ENCODE peak calls at places on chromosomes 3 and 15, in eight cellular contexts. One of them, this sample, is unnamed. For H3K36me3, the result is how much of the 10 kb centered on the place peaks cover.

GRCh38 chr15:43771816-43772215 is 5.0 kb downstream of the ELL3 start:
- DNase-seq in MM.1S: no peak
- DNase-seq in CD8-positive, alpha-beta memory T cell: no peak
- DNase-seq in lower lobe of right lung: no peak
- DNase-seq in left ventricle myocardium inferior: no peak
- DNase-seq in upper lobe of right lung: no peak
- DNase-seq in heart left ventricle: no peak
- DNase-seq in naive thymus-derived CD4-positive, alpha-beta T cell: no peak
- DNase-seq in this sample: no peak

GRCh38 chr15:91385301-91385700 is 285.2 kb downstream of the SV2B start:
- DNase-seq in MM.1S: no peak
- DNase-seq in CD8-positive, alpha-beta memory T cell: no peak
- DNase-seq in lower lobe of right lung: no peak
- DNase-seq in left ventricle myocardium inferior: no peak
- DNase-seq in upper lobe of right lung: no peak
- DNase-seq in heart left ventricle: no peak
- DNase-seq in naive thymus-derived CD4-positive, alpha-beta T cell: no peak
- DNase-seq in this sample: no peak

GRCh38 chr3:155500429-155500828 is 206.9 kb upstream of the STRIT1 start:
- DNase-seq in MM.1S: no peak
- DNase-seq in CD8-positive, alpha-beta memory T cell: no peak
- DNase-seq in lower lobe of right lung: no peak
- DNase-seq in left ventricle myocardium inferior: no peak
- DNase-seq in upper lobe of right lung: no peak
- DNase-seq in heart left ventricle: no peak
- DNase-seq in naive thymus-derived CD4-positive, alpha-beta T cell: no peak
- DNase-seq in this sample: no peak

GRCh38 chr3:172082269-172082668 is 42.9 kb downstream of the FNDC3B start:
- DNase-seq in MM.1S: no peak
- DNase-seq in CD8-positive, alpha-beta memory T cell: no peak
- DNase-seq in lower lobe of right lung: no peak
- DNase-seq in left ventricle myocardium inferior: no peak
- DNase-seq in upper lobe of right lung: no peak
- DNase-seq in heart left ventricle: peak
- DNase-seq in naive thymus-derived CD4-positive, alpha-beta T cell: no peak
- DNase-seq in this sample: no peak

GRCh38 chr15:93121994-93122910 is 33.2 kb upstream of the RGMA start:
- DNase-seq in MM.1S: peak
- DNase-seq in CD8-positive, alpha-beta memory T cell: no peak
- DNase-seq in lower lobe of right lung: no peak
- DNase-seq in left ventricle myocardium inferior: peak
- DNase-seq in upper lobe of right lung: no peak
- DNase-seq in heart left ventricle: peak
- DNase-seq in naive thymus-derived CD4-positive, alpha-beta T cell: no peak
- DNase-seq in this sample: no peak

GRCh38 chr3:127305499-127305898 is 17.7 kb upstream of the PRR20G start:
- DNase-seq in MM.1S: no peak
- DNase-seq in CD8-positive, alpha-beta memory T cell: no peak
- DNase-seq in lower lobe of right lung: no peak
- DNase-seq in left ventricle myocardium inferior: no peak
- DNase-seq in upper lobe of right lung: no peak
- DNase-seq in heart left ventricle: no peak
- DNase-seq in naive thymus-derived CD4-positive, alpha-beta T cell: no peak
- DNase-seq in this sample: no peak

GRCh38 chr3:45064512-45065372 is 38.6 kb downstream of the CLEC3B start:
- DNase-seq in MM.1S: no peak
- DNase-seq in CD8-positive, alpha-beta memory T cell: no peak
- DNase-seq in lower lobe of right lung: peak
- DNase-seq in left ventricle myocardium inferior: no peak
- DNase-seq in upper lobe of right lung: no peak
- DNase-seq in heart left ventricle: peak
- DNase-seq in naive thymus-derived CD4-positive, alpha-beta T cell: peak
- DNase-seq in this sample: no peak

GRCh38 chr15:60740787-60741354 is 261.9 kb upstream of the ICE2 start:
- DNase-seq in MM.1S: peak
- DNase-seq in CD8-positive, alpha-beta memory T cell: peak
- DNase-seq in lower lobe of right lung: no peak
- DNase-seq in left ventricle myocardium inferior: no peak
- DNase-seq in upper lobe of right lung: no peak
- DNase-seq in heart left ventricle: no peak
- DNase-seq in naive thymus-derived CD4-positive, alpha-beta T cell: no peak
- DNase-seq in this sample: no peak

GRCh38 chr3:46484911-46485696 is 12.7 kb upstream of the RTP3 start:
- DNase-seq in MM.1S: no peak
- DNase-seq in CD8-positive, alpha-beta memory T cell: no peak
- DNase-seq in lower lobe of right lung: no peak
- DNase-seq in left ventricle myocardium inferior: no peak
- DNase-seq in upper lobe of right lung: no peak
- DNase-seq in heart left ventricle: no peak
- DNase-seq in naive thymus-derived CD4-positive, alpha-beta T cell: no peak
- DNase-seq in this sample: peak

GRCh38 chr3:31770822-31771326 is 210.2 kb downstream of the OSBPL10 start:
- DNase-seq in MM.1S: no peak
- DNase-seq in CD8-positive, alpha-beta memory T cell: no peak
- DNase-seq in lower lobe of right lung: no peak
- DNase-seq in left ventricle myocardium inferior: no peak
- DNase-seq in upper lobe of right lung: no peak
- DNase-seq in heart left ventricle: no peak
- DNase-seq in naive thymus-derived CD4-positive, alpha-beta T cell: no peak
- DNase-seq in this sample: no peak

GRCh38 chr15:80925597-80926059 is 64.0 kb downstream of the MESD start:
- DNase-seq in MM.1S: no peak
- DNase-seq in CD8-positive, alpha-beta memory T cell: no peak
- DNase-seq in lower lobe of right lung: no peak
- DNase-seq in left ventricle myocardium inferior: no peak
- DNase-seq in upper lobe of right lung: no peak
- DNase-seq in heart left ventricle: no peak
- DNase-seq in naive thymus-derived CD4-positive, alpha-beta T cell: no peak
- DNase-seq in this sample: no peak

GRCh38 chr3:143119009-143119914 is at the start of gene CHST2:
- DNase-seq in MM.1S: peak
- DNase-seq in CD8-positive, alpha-beta memory T cell: peak
- DNase-seq in lower lobe of right lung: peak
- DNase-seq in left ventricle myocardium inferior: peak
- DNase-seq in upper lobe of right lung: peak
- DNase-seq in heart left ventricle: peak
- DNase-seq in naive thymus-derived CD4-positive, alpha-beta T cell: peak
- DNase-seq in this sample: peak

GRCh38 chr15:36877796-36878744 is 222.3 kb downstream of the MEIS2 start:
- DNase-seq in MM.1S: no peak
- DNase-seq in CD8-positive, alpha-beta memory T cell: no peak
- DNase-seq in lower lobe of right lung: peak
- DNase-seq in left ventricle myocardium inferior: no peak
- DNase-seq in upper lobe of right lung: no peak
- DNase-seq in heart left ventricle: peak
- DNase-seq in naive thymus-derived CD4-positive, alpha-beta T cell: no peak
- DNase-seq in this sample: peak

GRCh38 chr15:41661078-41661528 is 898 bp downstream of the MGA start:
- DNase-seq in MM.1S: peak
- DNase-seq in CD8-positive, alpha-beta memory T cell: no peak
- DNase-seq in lower lobe of right lung: no peak
- DNase-seq in left ventricle myocardium inferior: no peak
- DNase-seq in upper lobe of right lung: no peak
- DNase-seq in heart left ventricle: no peak
- DNase-seq in naive thymus-derived CD4-positive, alpha-beta T cell: no peak
- DNase-seq in this sample: no peak

GRCh38 chr3:134838599-134838998 is 43.5 kb downstream of the EPHB1 start:
- DNase-seq in MM.1S: peak
- DNase-seq in CD8-positive, alpha-beta memory T cell: no peak
- DNase-seq in lower lobe of right lung: no peak
- DNase-seq in left ventricle myocardium inferior: no peak
- DNase-seq in upper lobe of right lung: no peak
- DNase-seq in heart left ventricle: no peak
- DNase-seq in naive thymus-derived CD4-positive, alpha-beta T cell: no peak
- DNase-seq in this sample: no peak

GRCh38 chr3:128416578-128417150 is 50.0 kb downstream of the DNAJB8 start:
- DNase-seq in MM.1S: no peak
- DNase-seq in CD8-positive, alpha-beta memory T cell: no peak
- DNase-seq in lower lobe of right lung: no peak
- DNase-seq in left ventricle myocardium inferior: no peak
- DNase-seq in upper lobe of right lung: no peak
- DNase-seq in heart left ventricle: no peak
- DNase-seq in naive thymus-derived CD4-positive, alpha-beta T cell: no peak
- DNase-seq in this sample: no peak

GRCh38 chr3:127417709-127418559 is 130.1 kb upstream of the PRR20G start:
- DNase-seq in MM.1S: no peak
- DNase-seq in CD8-positive, alpha-beta memory T cell: no peak
- DNase-seq in lower lobe of right lung: no peak
- DNase-seq in left ventricle myocardium inferior: peak
- DNase-seq in upper lobe of right lung: no peak
- DNase-seq in heart left ventricle: no peak
- DNase-seq in naive thymus-derived CD4-positive, alpha-beta T cell: no peak
- DNase-seq in this sample: peak

GRCh38 chr3:17023006-17023664 is 138.4 kb downstream of the PLCL2 start:
- DNase-seq in MM.1S: no peak
- DNase-seq in CD8-positive, alpha-beta memory T cell: peak
- DNase-seq in lower lobe of right lung: no peak
- DNase-seq in left ventricle myocardium inferior: no peak
- DNase-seq in upper lobe of right lung: no peak
- DNase-seq in heart left ventricle: no peak
- DNase-seq in naive thymus-derived CD4-positive, alpha-beta T cell: peak
- DNase-seq in this sample: no peak

GRCh38 chr15:96042734-96043224 is 287.7 kb upstream of the NR2F2 start:
- DNase-seq in MM.1S: peak
- DNase-seq in CD8-positive, alpha-beta memory T cell: no peak
- DNase-seq in lower lobe of right lung: no peak
- DNase-seq in left ventricle myocardium inferior: no peak
- DNase-seq in upper lobe of right lung: no peak
- DNase-seq in heart left ventricle: no peak
- DNase-seq in naive thymus-derived CD4-positive, alpha-beta T cell: no peak
- DNase-seq in this sample: no peak

GRCh38 chr15:42693942-42694341 is 43.0 kb downstream of the CDAN1 start:
- DNase-seq in MM.1S: no peak
- DNase-seq in CD8-positive, alpha-beta memory T cell: no peak
- DNase-seq in lower lobe of right lung: no peak
- DNase-seq in left ventricle myocardium inferior: no peak
- DNase-seq in upper lobe of right lung: peak
- DNase-seq in heart left ventricle: no peak
- DNase-seq in naive thymus-derived CD4-positive, alpha-beta T cell: no peak
- DNase-seq in this sample: no peak
- H3K36me3 ChIP-seq in MM.1S: under half
- H3K36me3 ChIP-seq in CD8-positive, alpha-beta memory T cell: under half
- H3K36me3 ChIP-seq in lower lobe of right lung: half or more
- H3K36me3 ChIP-seq in left ventricle myocardium inferior: half or more
- H3K36me3 ChIP-seq in upper lobe of right lung: under half
- H3K36me3 ChIP-seq in heart left ventricle: under half
- H3K36me3 ChIP-seq in naive thymus-derived CD4-positive, alpha-beta T cell: under half
- H3K36me3 ChIP-seq in this sample: under half

GRCh38 chr3:63988943-63989342 is 34.4 kb downstream of the PSMD6 start:
- DNase-seq in MM.1S: no peak
- DNase-seq in CD8-positive, alpha-beta memory T cell: no peak
- DNase-seq in lower lobe of right lung: no peak
- DNase-seq in left ventricle myocardium inferior: no peak
- DNase-seq in upper lobe of right lung: no peak
- DNase-seq in heart left ventricle: no peak
- DNase-seq in naive thymus-derived CD4-positive, alpha-beta T cell: no peak
- DNase-seq in this sample: no peak

GRCh38 chr3:63984391-63984790 is 38.9 kb downstream of the PSMD6 start:
- DNase-seq in MM.1S: no peak
- DNase-seq in CD8-positive, alpha-beta memory T cell: no peak
- DNase-seq in lower lobe of right lung: no peak
- DNase-seq in left ventricle myocardium inferior: no peak
- DNase-seq in upper lobe of right lung: no peak
- DNase-seq in heart left ventricle: no peak
- DNase-seq in naive thymus-derived CD4-positive, alpha-beta T cell: no peak
- DNase-seq in this sample: no peak

GRCh38 chr3:63981980-63982379 is 41.3 kb downstream of the PSMD6 start:
- DNase-seq in MM.1S: no peak
- DNase-seq in CD8-positive, alpha-beta memory T cell: no peak
- DNase-seq in lower lobe of right lung: no peak
- DNase-seq in left ventricle myocardium inferior: no peak
- DNase-seq in upper lobe of right lung: no peak
- DNase-seq in heart left ventricle: no peak
- DNase-seq in naive thymus-derived CD4-positive, alpha-beta T cell: no peak
- DNase-seq in this sample: no peak

GRCh38 chr3:63990204-63990603 is 33.1 kb downstream of the PSMD6 start:
- DNase-seq in MM.1S: no peak
- DNase-seq in CD8-positive, alpha-beta memory T cell: no peak
- DNase-seq in lower lobe of right lung: no peak
- DNase-seq in left ventricle myocardium inferior: no peak
- DNase-seq in upper lobe of right lung: no peak
- DNase-seq in heart left ventricle: no peak
- DNase-seq in naive thymus-derived CD4-positive, alpha-beta T cell: no peak
- DNase-seq in this sample: no peak

GRCh38 chr3:63986147-63986546 is 37.1 kb downstream of the PSMD6 start:
- DNase-seq in MM.1S: no peak
- DNase-seq in CD8-positive, alpha-beta memory T cell: no peak
- DNase-seq in lower lobe of right lung: no peak
- DNase-seq in left ventricle myocardium inferior: no peak
- DNase-seq in upper lobe of right lung: no peak
- DNase-seq in heart left ventricle: no peak
- DNase-seq in naive thymus-derived CD4-positive, alpha-beta T cell: no peak
- DNase-seq in this sample: no peak
- H3K36me3 ChIP-seq in MM.1S: under half
- H3K36me3 ChIP-seq in CD8-positive, alpha-beta memory T cell: half or more
- H3K36me3 ChIP-seq in lower lobe of right lung: half or more
- H3K36me3 ChIP-seq in left ventricle myocardium inferior: half or more
- H3K36me3 ChIP-seq in upper lobe of right lung: half or more
- H3K36me3 ChIP-seq in heart left ventricle: under half
- H3K36me3 ChIP-seq in naive thymus-derived CD4-positive, alpha-beta T cell: half or more
- H3K36me3 ChIP-seq in this sample: under half

DNA sequence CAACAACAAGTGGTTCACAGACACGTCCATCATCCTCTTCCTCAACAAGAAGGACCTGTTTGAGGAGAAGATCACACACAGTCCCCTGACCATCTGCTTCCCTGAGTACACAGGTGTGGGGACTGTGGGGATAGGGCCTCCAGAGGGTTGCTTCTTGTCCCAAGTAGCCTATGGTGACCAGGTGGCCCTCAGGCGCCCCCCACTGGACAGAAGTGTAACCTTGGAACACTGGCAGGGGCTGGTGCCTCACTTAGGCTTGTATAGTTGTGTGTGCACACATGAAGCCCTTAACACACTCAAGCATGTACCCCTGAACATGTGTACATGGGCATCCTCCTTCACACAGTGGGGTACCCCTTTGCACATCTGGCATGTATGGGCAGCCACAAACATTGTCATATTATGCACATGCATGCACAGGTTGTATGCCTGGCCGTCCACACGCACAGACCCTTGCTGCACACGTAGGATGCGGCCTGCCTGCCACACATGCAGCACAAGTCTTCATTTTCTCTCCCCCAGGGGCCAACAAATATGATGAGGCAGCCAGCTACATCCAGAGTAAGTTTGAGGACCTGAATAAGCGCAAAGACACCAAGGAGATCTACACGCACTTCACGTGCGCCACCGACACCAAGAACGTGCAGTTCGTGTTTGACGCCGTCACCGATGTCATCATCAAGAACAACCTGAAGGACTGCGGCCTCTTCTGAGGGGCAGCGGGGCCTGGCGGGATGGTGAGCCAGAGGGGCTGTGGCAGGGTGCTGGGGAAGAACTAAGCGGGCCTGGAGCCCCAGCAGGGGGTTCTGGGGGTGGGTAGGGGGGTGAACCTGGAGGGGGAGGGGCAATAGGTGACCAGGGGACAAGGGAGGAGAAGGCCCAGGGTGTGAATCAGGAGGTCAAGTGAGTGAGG is 11.7 kb upstream of the SEMA3B start:
- DNase-seq in MM.1S: peak
- DNase-seq in CD8-positive, alpha-beta memory T cell: no peak
- DNase-seq in lower lobe of right lung: no peak
- DNase-seq in left ventricle myocardium inferior: no peak
- DNase-seq in upper lobe of right lung: no peak
- DNase-seq in heart left ventricle: peak
- DNase-seq in naive thymus-derived CD4-positive, alpha-beta T cell: no peak
- DNase-seq in this sample: no peak
- H3K36me3 ChIP-seq in MM.1S: under half
- H3K36me3 ChIP-seq in CD8-positive, alpha-beta memory T cell: under half
- H3K36me3 ChIP-seq in lower lobe of right lung: half or more
- H3K36me3 ChIP-seq in left ventricle myocardium inferior: half or more
- H3K36me3 ChIP-seq in upper lobe of right lung: half or more
- H3K36me3 ChIP-seq in heart left ventricle: under half
- H3K36me3 ChIP-seq in naive thymus-derived CD4-positive, alpha-beta T cell: under half
- H3K36me3 ChIP-seq in this sample: under half

GRCh38 chr15:72216079-72216478 is 14.9 kb downstream of the PKM start:
- DNase-seq in MM.1S: no peak
- DNase-seq in CD8-positive, alpha-beta memory T cell: no peak
- DNase-seq in lower lobe of right lung: no peak
- DNase-seq in left ventricle myocardium inferior: no peak
- DNase-seq in upper lobe of right lung: no peak
- DNase-seq in heart left ventricle: no peak
- DNase-seq in naive thymus-derived CD4-positive, alpha-beta T cell: no peak
- DNase-seq in this sample: no peak
- H3K36me3 ChIP-seq in MM.1S: under half
- H3K36me3 ChIP-seq in CD8-positive, alpha-beta memory T cell: half or more
- H3K36me3 ChIP-seq in lower lobe of right lung: half or more
- H3K36me3 ChIP-seq in left ventricle myocardium inferior: half or more
- H3K36me3 ChIP-seq in upper lobe of right lung: half or more
- H3K36me3 ChIP-seq in heart left ventricle: under half
- H3K36me3 ChIP-seq in naive thymus-derived CD4-positive, alpha-beta T cell: under half
- H3K36me3 ChIP-seq in this sample: under half

This sample was measured in kidney.